ENCODE peak calls at places on chromosomes 7 and 10, in six cellular contexts. A is WTC11, Z is fibroblast of lung, U is GM06990, N is cardiac muscle cell, F is MCF 10A. X is an unnamed sample.

GRCh38 chr10:102118867-102119266 is 1.3 kb downstream of the LDB1 start:
- DNase-seq in F (no peak), A (no peak), N (no peak), U (peak), Z (peak), X (no peak)

GRCh38 chr10:11260136-11260535 is 242.5 kb downstream of the CELF2 start:
- DNase-seq in F (no peak), Z (no peak), U (no peak), A (no peak), N (peak), X (no peak)

GRCh38 chr10:100612601-100613595 is 77.2 kb downstream of the HIF1AN start:
- DNase-seq in Z (no peak), F (no peak), N (no peak), U (no peak), A (no peak), X (no peak)

GRCh38 chr10:72637398-72637857 is 11.5 kb upstream of the MICU1 start:
- DNase-seq in Z (peak), F (peak), U (peak), A (no peak), N (peak), X (peak)

GRCh38 chr10:69801094-69801433 is 642 bp upstream of the COL13A1 start:
- DNase-seq in A (peak), Z (peak), F (peak), N (peak), U (no peak), X (peak)

GRCh38 chr7:90856317-90857072 is 260.4 kb downstream of the CDK14 start:
- DNase-seq in A (no peak), Z (no peak), F (no peak), N (no peak), U (no peak), X (no peak)

GRCh38 chr7:50346548-50347497 is 42.3 kb downstream of the IKZF1 start:
- DNase-seq in F (peak), U (no peak), Z (no peak), A (no peak), N (no peak), X (no peak)

GRCh38 chr10:24958701-24959392 is 6.4 kb upstream of the PRTFDC1 start:
- DNase-seq in Z (peak), F (peak), N (no peak), A (no peak), U (no peak), X (no peak)

GRCh38 chr10:126867567-126868365 is 37.5 kb upstream of the DOCK1 start:
- DNase-seq in A (no peak), U (no peak), F (no peak), N (no peak), Z (peak), X (no peak)

GRCh38 chr10:6543431-6544005 is 36.6 kb downstream of the PRKCQ start:
- DNase-seq in Z (no peak), U (no peak), N (peak), A (no peak), F (no peak), X (no peak)

GRCh38 chr10:5547934-5548660 is 23.3 kb downstream of the CALML3 start:
- DNase-seq in N (no peak), U (no peak), A (no peak), Z (peak), F (no peak), X (no peak)

GRCh38 chr7:106462914-106463482 is 178.2 kb upstream of the NAMPT start:
- DNase-seq in U (no peak), N (no peak), Z (no peak), A (peak), F (no peak), X (no peak)

GRCh38 chr7:92691578-92691977 is 101.4 kb upstream of the FAM133B start:
- DNase-seq in A (no peak), U (peak), Z (peak), F (peak), N (peak), X (peak)

GRCh38 chr7:135448753-135449152 is 61.1 kb downstream of the CNOT4 start:
- DNase-seq in N (no peak), A (no peak), U (no peak), F (no peak), Z (no peak), X (no peak)

GRCh38 chr10:15539262-15539661 is 168.2 kb upstream of the FAM171A1 start:
- DNase-seq in U (no peak), Z (no peak), N (no peak), A (no peak), F (no peak), X (no peak)

GRCh38 chr7:29957921-29958320 is 31.7 kb downstream of the SCRN1 start:
- DNase-seq in A (no peak), U (no peak), F (no peak), Z (no peak), N (no peak), X (no peak)

GRCh38 chr7:158779061-158779992 is 50.0 kb downstream of the ESYT2 start:
- DNase-seq in N (no peak), F (no peak), U (no peak), Z (no peak), A (no peak), X (no peak)

GRCh38 chr7:149708026-149708425 is 65.4 kb downstream of the ZNF467 start:
- DNase-seq in F (no peak), A (no peak), Z (no peak), N (no peak), U (no peak), X (no peak)

GRCh38 chr7:96701258-96701657 is 8.4 kb downstream of the SEM1 start:
- DNase-seq in Z (no peak), A (no peak), F (no peak), N (no peak), U (no peak), X (no peak)

GRCh38 chr10:69101451-69102095 is 13.7 kb downstream of the SRGN start:
- DNase-seq in Z (peak), A (no peak), N (no peak), F (peak), U (no peak), X (no peak)

GRCh38 chr7:129368389-129368986 is 65.7 kb upstream of the STRIP2 start:
- DNase-seq in Z (no peak), F (no peak), N (no peak), U (peak), A (no peak), X (peak)

GRCh38 chr10:119370972-119371703 is 163.8 kb downstream of the GRK5 start:
- DNase-seq in Z (peak), U (no peak), F (peak), N (no peak), A (no peak), X (no peak)

DNA sequence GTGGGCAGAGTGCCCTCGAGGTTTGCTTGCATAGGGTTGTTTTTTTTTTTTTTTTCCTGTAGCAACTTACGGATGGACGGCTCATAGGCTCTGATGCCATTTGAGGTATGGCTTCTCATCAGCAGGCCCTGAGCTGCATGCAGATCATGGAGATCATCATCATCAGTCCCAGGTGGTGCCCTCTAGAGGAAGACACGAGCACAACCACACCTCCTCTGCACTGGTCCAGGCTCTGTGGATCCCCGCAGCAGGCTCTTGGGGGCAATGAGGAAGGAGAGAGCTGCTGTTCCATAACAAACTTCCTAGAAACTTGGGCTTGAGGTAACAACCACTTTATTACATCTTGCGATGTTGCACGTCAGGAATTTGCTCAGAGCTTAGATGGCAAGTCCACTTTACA is 132.7 kb upstream of the CXCL12 start:
- DNase-seq in U (no peak), Z (no peak), A (peak), F (peak), N (no peak), X (peak)
- TF ChIP-seq CTCF in U (peak), Z (peak), A (peak), F (no peak), N (peak), X (no peak)

DNA sequence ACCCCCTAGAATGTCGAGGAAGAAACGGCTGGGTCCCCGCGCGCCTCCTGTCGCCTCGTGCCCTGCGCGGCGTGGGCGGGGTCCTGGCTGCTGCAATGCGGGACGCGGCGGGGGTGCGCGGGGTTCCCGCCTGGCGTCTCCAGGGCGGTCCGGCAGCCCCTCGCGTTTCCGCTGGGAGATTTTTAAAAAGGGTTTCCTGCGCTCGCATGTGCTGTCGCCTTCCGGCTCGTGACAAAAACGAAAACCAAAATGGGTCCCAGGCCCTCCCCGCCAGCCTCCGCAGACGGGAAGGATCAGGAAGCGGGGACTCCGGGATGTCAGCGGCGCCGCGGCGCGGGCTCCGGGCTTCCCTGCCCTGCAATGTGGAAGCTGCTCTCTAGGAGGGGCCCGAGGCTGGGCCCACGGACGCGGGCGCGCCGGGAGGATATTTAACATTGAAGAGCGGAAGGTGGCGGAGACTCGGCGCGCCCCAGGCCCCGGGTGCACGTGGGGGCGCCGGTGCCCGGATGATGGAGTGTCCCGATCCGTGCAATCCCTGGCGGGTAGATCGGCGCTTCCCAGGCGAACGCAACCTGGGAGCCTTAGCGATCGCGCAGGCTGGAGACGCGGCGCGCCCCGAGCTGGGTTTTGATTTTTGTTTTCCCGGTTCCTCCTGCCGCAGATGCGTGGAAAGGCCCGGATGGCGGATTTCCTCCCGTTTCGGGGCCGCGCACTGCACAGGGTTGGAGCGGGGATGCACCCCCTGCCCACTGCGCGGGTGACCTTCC is 1.0 kb downstream of the PFKP start:
- DNase-seq in U (peak), A (peak), F (peak), N (peak), Z (peak), X (peak)
- TF ChIP-seq CTCF in U (peak), A (no peak), F (peak), N (peak), Z (peak), X (no peak)

DNA sequence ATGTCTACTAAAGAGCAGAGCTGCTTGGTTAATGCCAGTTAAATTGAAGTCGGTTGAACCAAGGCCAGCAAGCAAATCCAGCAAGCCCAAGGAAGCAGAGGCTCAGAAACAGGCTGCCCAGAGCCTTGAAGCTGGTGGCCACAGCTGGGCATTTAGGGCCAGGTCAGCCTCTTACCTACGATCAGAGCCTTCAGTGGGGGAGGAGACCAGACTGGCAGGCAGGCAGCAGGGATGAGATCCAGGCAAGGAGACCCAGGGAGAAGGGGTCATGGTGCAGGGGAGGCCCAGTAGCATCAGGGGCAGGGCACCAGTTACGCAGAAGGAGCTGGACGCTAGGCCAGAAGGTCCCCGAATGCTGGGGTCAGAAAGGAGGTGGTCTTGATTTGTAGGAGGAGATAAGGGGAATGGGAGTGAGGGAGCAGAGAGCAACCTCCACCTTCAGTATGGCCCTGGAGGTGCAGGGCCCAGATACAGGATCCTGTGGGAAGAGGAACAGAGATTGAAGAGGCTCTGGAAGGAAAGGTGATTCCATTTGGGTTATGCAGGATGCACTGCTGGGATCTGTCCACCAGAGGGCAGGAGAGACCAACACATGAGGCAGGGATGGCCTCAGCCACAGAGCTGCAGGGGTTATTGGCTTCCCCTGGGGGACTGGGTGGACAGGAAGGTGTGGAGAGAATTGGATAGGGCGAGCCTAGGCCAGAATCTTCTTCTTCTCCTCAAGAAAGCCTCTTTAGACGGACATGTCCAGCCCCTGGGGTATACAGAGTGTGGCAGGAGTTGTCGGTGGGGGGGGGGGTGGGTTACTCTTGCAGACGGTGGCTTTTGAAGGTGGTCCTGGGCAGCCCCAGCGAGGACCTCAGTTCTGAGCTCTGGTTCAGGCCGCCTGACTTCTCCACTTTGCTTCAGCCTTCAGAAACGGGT is 132.6 kb upstream of the PODXL start:
- DNase-seq in N (peak), F (peak), A (peak), Z (peak), U (no peak), X (peak)
- TF ChIP-seq CTCF in N (peak), F (peak), A (peak), Z (peak), U (peak), X (peak)

DNA sequence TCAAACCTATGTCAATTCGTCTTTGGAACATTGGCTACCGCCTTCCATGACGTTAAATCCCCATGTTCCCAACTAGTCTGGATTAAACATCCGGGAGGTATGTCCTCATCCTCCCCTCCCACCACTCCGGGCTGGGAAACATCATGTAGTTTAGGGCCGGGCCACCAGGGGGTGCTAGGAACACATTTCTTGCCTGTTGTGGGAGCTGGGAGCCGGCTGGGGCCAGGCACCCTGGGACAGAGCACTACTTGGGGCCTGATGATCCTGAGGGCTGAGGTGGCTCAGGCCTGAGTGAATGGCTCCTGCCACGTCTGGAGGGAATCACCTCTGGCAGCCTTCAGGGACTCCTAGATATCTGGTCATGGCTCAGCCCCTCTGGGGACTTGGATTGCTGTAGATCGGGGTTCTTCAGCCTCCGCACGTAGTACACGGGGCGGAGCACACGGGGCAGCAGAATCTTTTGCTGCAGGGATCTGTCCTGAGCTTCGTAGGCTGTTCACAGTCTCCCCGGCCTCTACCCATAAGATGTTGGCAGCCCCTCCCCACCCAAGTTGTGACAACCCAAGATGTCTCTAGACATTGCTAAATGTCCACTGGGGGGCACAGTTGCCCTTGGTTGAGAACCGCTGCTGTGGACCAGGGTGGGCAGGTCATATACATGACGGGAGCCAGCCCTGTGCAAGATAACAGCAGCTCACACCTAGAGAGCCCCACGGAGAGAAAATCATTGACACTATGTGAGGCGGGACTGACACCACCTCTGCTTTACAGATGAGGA is 141.2 kb upstream of the ZNF716 start:
- DNase-seq in F (no peak), N (no peak), A (peak), Z (no peak), U (no peak), X (no peak)
- TF ChIP-seq CTCF in F (peak), N (no peak), A (no peak), Z (no peak), U (peak), X (no peak)

DNA sequence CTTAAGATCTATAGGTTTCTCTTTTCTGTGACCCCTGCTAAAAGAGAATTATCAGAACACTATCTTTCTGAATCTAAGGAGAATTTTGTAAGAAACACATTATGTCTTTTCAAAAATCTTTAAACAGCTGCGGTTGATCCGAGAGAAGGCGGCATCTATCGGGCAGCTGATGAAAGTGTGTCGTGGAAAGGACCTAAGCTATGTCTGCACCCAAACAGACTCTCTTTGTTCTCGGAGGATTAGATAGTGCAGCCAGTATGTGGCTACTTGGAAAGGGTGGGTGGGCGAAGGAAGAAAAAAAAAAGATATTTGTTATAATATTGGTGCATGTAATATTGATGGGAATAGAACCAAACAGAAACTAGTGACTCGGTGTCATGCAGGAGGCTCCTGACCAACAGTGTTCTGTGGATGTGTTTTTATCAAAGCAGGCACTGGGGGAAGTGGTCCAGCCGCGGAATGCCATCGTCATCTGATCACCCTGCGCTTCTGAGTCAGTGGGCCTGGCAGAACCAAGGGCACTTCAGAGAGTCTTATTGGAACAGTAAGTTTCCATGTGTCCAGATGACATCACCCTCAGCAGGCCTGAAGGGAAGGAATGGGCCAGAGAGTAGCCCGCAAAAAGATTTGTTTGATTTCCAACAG is 509.7 kb upstream of the AKR1E2 start:
- DNase-seq in Z (peak), A (no peak), U (no peak), F (no peak), N (no peak), X (no peak)
- TF ChIP-seq CTCF in Z (peak), A (no peak), U (no peak), F (no peak), N (peak), X (no peak)

GRCh38 chr7:65846008-65846570 is 26.8 kb upstream of the VKORC1L1 start:
- DNase-seq in F (no peak), A (no peak), Z (no peak), U (no peak), N (no peak), X (no peak)

GRCh38 chr7:65839846-65840245 is 33.0 kb upstream of the VKORC1L1 start:
- DNase-seq in N (no peak), Z (no peak), U (peak), F (no peak), A (no peak), X (no peak)

DNA sequence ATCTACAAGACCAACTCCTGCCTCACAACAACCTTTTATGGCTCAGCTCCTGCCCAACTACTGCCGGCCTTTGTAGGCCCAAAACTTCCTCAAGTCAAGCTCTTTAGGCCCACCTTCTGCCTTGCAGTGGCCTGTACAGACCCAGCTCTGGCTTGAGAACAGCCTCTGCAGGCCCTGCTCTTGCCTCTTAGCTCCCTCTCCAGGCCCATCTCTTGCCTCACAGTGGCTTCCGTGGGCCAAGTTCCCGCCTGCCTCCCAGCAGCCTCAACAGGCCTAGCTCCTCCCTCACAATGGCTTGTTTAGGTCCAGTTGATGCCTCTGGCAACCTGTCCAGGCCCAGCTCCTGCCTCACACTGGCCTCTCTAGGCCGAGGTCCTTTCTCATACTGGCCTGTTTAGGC is 32.4 kb upstream of the VKORC1L1 start:
- DNase-seq in Z (no peak), F (no peak), U (peak), A (no peak), N (no peak), X (peak)
- TF ChIP-seq CTCF in Z (no peak), F (no peak), U (no peak), A (no peak), N (peak), X (peak)

DNA sequence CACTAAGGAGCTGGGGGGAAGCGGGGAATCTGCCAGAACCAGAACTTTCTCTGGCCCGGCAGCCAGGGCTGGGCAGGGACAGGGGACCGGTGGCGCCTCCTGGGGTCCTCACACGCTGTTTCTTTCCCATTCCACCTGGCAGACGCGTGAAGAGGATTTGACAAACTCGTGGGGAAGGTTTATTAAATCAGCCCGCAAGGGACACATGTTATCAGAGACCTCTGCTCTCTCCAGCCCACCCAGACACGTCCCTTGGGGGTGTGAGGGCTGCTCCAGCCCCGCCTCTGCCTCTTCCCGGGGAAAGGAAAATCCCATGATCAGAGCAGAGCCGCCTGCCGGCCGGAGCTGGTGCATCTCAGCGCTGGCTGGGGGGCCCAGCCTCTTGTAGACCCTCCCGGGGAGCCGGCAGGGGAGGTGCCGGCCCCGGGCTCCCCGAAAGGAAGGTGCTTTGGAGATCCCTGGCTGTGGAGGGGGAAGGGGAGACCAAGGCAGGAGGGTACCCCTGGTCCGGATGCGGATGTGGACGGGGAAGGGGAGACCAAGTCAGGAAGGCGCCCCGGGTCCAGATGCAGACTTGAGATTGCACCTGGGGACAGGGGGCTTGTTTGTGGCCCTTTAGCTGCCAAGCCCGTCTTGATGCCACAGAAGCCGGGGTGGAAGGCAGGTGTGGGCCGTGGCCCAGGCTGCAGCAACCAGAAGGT is 142.8 kb downstream of the ELFN1 start:
- DNase-seq in N (peak), Z (no peak), U (no peak), A (peak), F (no peak), X (no peak)
- TF ChIP-seq CTCF in N (peak), Z (peak), U (no peak), A (no peak), F (no peak), X (no peak)

X was measured in GM10248.